ENCODE peak calls at places on chromosomes 11 and 22, in five cellular contexts. A is epithelial cell of esophagus; G is body of pancreas; L is activated CD4-positive, alpha-beta T cell treated with anti-CD3 and anti-CD28 coated beads, Interleukin-2, amount 50 U/mL, for 4 hours; Z is AG10803. J is an unnamed sample.
A peak's percentile ranks its signal among the peaks of the same experiment; 100 is the strongest.

GRCh38 chr22:20506543-20507252 is 712 bp upstream of the MED15 start:
- DNase-seq in A (no peak), G (no peak), L (no peak), Z (no peak), J (no peak)

GRCh38 chr11:105935791-105936190 is 86.2 kb downstream of the MSANTD4 start:
- DNase-seq in A (peak; percentile 83), G (no peak), L (no peak), Z (no peak), J (no peak)

GRCh38 chr22:46549971-46550641 is 12.7 kb upstream of the CELSR1 start:
- DNase-seq in A (no peak), G (no peak), L (no peak), Z (no peak), J (no peak)

GRCh38 chr22:22616636-22617035 is 27.8 kb upstream of the GGTLC2 start:
- DNase-seq in A (peak; percentile 53), G (no peak), L (no peak), Z (no peak), J (no peak)

GRCh38 chr11:120102050-120102861 is 35.7 kb downstream of the TRIM29 start:
- DNase-seq in A (no peak), G (no peak), L (no peak), Z (no peak), J (no peak)

GRCh38 chr11:27183672-27184457 is 143.2 kb downstream of the BBOX1 start:
- DNase-seq in A (peak; percentile 77), G (peak; percentile 74), L (peak; percentile 22), Z (peak; percentile 80), J (no peak)

GRCh38 chr22:27405672-27406388 is 395.7 kb downstream of the MN1 start:
- DNase-seq in A (peak; percentile 65), G (peak; percentile 82), L (no peak), Z (peak; percentile 49), J (no peak)

GRCh38 chr11:61815790-61816735 is 740 bp downstream of the FADS1 start:
- DNase-seq in A (peak; percentile 80), G (peak; percentile 54), L (peak; percentile 42), Z (peak; percentile 56), J (peak; percentile 75)

GRCh38 chr11:93143186-93143585 is 54.6 kb downstream of the SLC36A4 start:
- DNase-seq in A (no peak), G (no peak), L (no peak), Z (peak; percentile 61), J (no peak)

J was measured in right atrium auricular region.